ENCODE peak calls at places on chromosomes 5 and 9, in ten cellular contexts. G, C, D, H, Q, W, Y, A, B and S are unnamed samples.

GRCh38 chr9:89743216-89743575 is 138.4 kb downstream of the GADD45G start:
- DNase-seq in G (no peak), H (no peak), Y (no peak), B (no peak), D (no peak), Q (no peak), A (no peak), W (no peak), C (no peak), S (no peak)

GRCh38 chr5:39266442-39266841 is 47.1 kb upstream of the FYB1 start:
- DNase-seq in C (no peak), Q (no peak), Y (no peak), W (no peak), D (no peak), B (no peak), G (no peak), H (no peak), A (no peak), S (no peak)

GRCh38 chr9:136143215-136144001 is 24.7 kb upstream of the TMEM250 start:
- DNase-seq in H (peak), D (no peak), G (no peak), W (peak), Y (no peak), C (no peak), B (no peak), Q (peak), A (no peak), S (peak)

GRCh38 chr5:154138701-154139100 is 51.8 kb upstream of the GALNT10 start:
- DNase-seq in C (no peak), H (no peak), A (no peak), W (no peak), D (no peak), B (peak), G (no peak), Y (no peak), Q (no peak), S (no peak)

GRCh38 chr5:10301266-10301665 is 6.4 kb downstream of the CMBL start:
- DNase-seq in G (no peak), C (no peak), Y (no peak), B (no peak), H (no peak), Q (no peak), D (no peak), W (no peak), A (no peak), S (no peak)

GRCh38 chr5:60077292-60077691 is 183.8 kb upstream of the PDE4D start:
- DNase-seq in C (no peak), A (no peak), D (no peak), B (no peak), W (no peak), Y (no peak), G (no peak), Q (no peak), H (no peak), S (no peak)

GRCh38 chr9:35845824-35846771 is 17.1 kb downstream of the TMEM8B start:
- DNase-seq in A (no peak), Y (no peak), W (no peak), C (no peak), D (no peak), B (peak), Q (no peak), G (no peak), H (no peak), S (no peak)

GRCh38 chr9:76873821-76874220 is 32.1 kb downstream of the PRUNE2 start:
- DNase-seq in D (no peak), W (no peak), A (no peak), H (no peak), Q (no peak), G (no peak), Y (no peak), B (no peak), C (no peak), S (no peak)

GRCh38 chr5:43627028-43627427 is 24.0 kb downstream of the NNT start:
- DNase-seq in H (peak), G (no peak), Y (no peak), C (peak), Q (peak), W (peak), B (peak), A (no peak), D (peak), S (peak)

GRCh38 chr9:134365115-134365596 is 38.9 kb downstream of the RXRA start:
- DNase-seq in C (no peak), W (no peak), Y (no peak), H (no peak), G (no peak), Q (no peak), B (no peak), A (no peak), D (no peak), S (no peak)

GRCh38 chr9:16343249-16344237 is 526.9 kb downstream of the BNC2 start:
- DNase-seq in D (no peak), G (no peak), Q (no peak), A (no peak), W (no peak), C (peak), B (peak), Y (no peak), H (no peak), S (no peak)

GRCh38 chr9:135040892-135041291 is 46.6 kb upstream of the OLFM1 start:
- DNase-seq in Y (no peak), G (no peak), Q (no peak), B (peak), D (no peak), H (no peak), C (no peak), A (no peak), W (no peak), S (no peak)

GRCh38 chr5:177300236-177300880 is 3.2 kb downstream of the RAB24 start:
- DNase-seq in B (no peak), D (no peak), W (no peak), C (peak), H (no peak), Q (peak), A (no peak), G (peak), Y (no peak), S (no peak)

GRCh38 chr9:94687451-94687850 is 39.0 kb upstream of the AOPEP start:
- DNase-seq in H (no peak), Y (no peak), A (no peak), Q (no peak), G (no peak), D (no peak), C (no peak), B (no peak), W (no peak), S (no peak)

GRCh38 chr9:108477538-108478006 is 378.2 kb downstream of the ACTL7B start:
- DNase-seq in A (no peak), B (no peak), Y (no peak), W (no peak), C (peak), H (no peak), G (no peak), Q (peak), D (no peak), S (peak)

GRCh38 chr9:80605793-80606192 is 1034.0 kb downstream of the TLE4 start:
- DNase-seq in D (no peak), B (no peak), H (no peak), G (no peak), A (no peak), Q (no peak), Y (no peak), W (no peak), C (no peak), S (no peak)

GRCh38 chr5:90657788-90658187 is 99.2 kb downstream of the ADGRV1 start:
- DNase-seq in Q (no peak), B (no peak), W (no peak), Y (no peak), D (no peak), H (no peak), G (no peak), C (no peak), A (no peak), S (no peak)